ENCODE peak calls at places on chromosomes 16 and 17, in seven cellular contexts. G, F, X, W, L, K and U are unnamed samples.

GRCh38 chr16:67666032-67666537 is 465 bp downstream of the ENKD1 start:
- DNase-seq in G (no peak), F (no peak), X (peak; percentile 79), W (no peak), L (peak; percentile 83), K (peak; percentile 49), U (no peak)

GRCh38 chr16:87350681-87351319 is 32.8 kb downstream of the FBXO31 start:
- DNase-seq in G (no peak), F (no peak), X (no peak), W (no peak), L (no peak), K (no peak), U (no peak)

GRCh38 chr17:80265205-80266068 is 4.8 kb downstream of the RNF213 start:
- DNase-seq in G (peak; percentile 64), F (no peak), X (no peak), W (no peak), L (peak; percentile 71), K (no peak), U (peak; percentile 22)

GRCh38 chr17:42463976-42464400 is 5.3 kb downstream of the ATP6V0A1 start:
- DNase-seq in G (no peak), F (no peak), X (no peak), W (no peak), L (no peak), K (no peak), U (no peak)

GRCh38 chr17:67358612-67359011 is 7.8 kb downstream of the PSMD12 start:
- DNase-seq in G (no peak), F (no peak), X (no peak), W (no peak), L (no peak), K (no peak), U (no peak)

GRCh38 chr16:795580-796229 is 4.8 kb downstream of the GNG13 start:
- DNase-seq in G (no peak), F (peak; percentile 75), X (no peak), W (peak; percentile 70), L (no peak), K (no peak), U (no peak)

GRCh38 chr16:62240722-62241121 is 204.5 kb upstream of the CDH8 start:
- DNase-seq in G (no peak), F (no peak), X (no peak), W (no peak), L (no peak), K (no peak), U (no peak)

GRCh38 chr16:55301385-55302008 is 22.5 kb upstream of the IRX6 start:
- DNase-seq in G (no peak), F (no peak), X (no peak), W (no peak), L (no peak), K (no peak), U (no peak)

GRCh38 chr16:53775821-53776431 is 72.0 kb downstream of the FTO start:
- DNase-seq in G (no peak), F (no peak), X (peak; percentile 19), W (peak; percentile 39), L (peak; percentile 64), K (peak; percentile 21), U (no peak)

GRCh38 chr16:17470871-17471744 is at the start of gene XYLT1:
- DNase-seq in G (peak; percentile 60), F (no peak), X (peak; percentile 83), W (peak; percentile 25), L (peak; percentile 68), K (peak; percentile 51), U (peak; percentile 21)

GRCh38 chr17:76076765-76077581 is 2.0 kb upstream of the ZACN start:
- DNase-seq in G (peak; percentile 50), F (no peak), X (peak; percentile 54), W (no peak), L (peak; percentile 69), K (no peak), U (peak; percentile 80)

GRCh38 chr16:71920658-71921057 is 25.3 kb downstream of the IST1 start:
- DNase-seq in G (no peak), F (no peak), X (no peak), W (no peak), L (no peak), K (no peak), U (no peak)

GRCh38 chr17:21539146-21539545 is 153.2 kb upstream of the KCNJ18 start:
- DNase-seq in G (no peak), F (no peak), X (no peak), W (no peak), L (no peak), K (no peak), U (no peak)

GRCh38 chr17:49996121-49996494 is 1.1 kb upstream of the DLX3 start:
- DNase-seq in G (no peak), F (no peak), X (peak; percentile 36), W (no peak), L (peak; percentile 46), K (no peak), U (no peak)

GRCh38 chr17:13099906-13100305 is 82.1 kb upstream of the ELAC2 start:
- DNase-seq in G (no peak), F (no peak), X (no peak), W (no peak), L (no peak), K (no peak), U (no peak)

GRCh38 chr17:73189417-73190099 is 3.3 kb upstream of the COG1 start:
- DNase-seq in G (no peak), F (no peak), X (peak; percentile 67), W (peak; percentile 80), L (no peak), K (no peak), U (no peak)

GRCh38 chr16:54933281-54934150 is 2.9 kb downstream of the IRX5 start:
- DNase-seq in G (no peak), F (no peak), X (peak; percentile 62), W (no peak), L (peak; percentile 69), K (no peak), U (no peak)

GRCh38 chr16:70746040-70746707 is 54.8 kb downstream of the VAC14 start:
- DNase-seq in G (no peak), F (peak; percentile 67), X (no peak), W (peak; percentile 68), L (peak; percentile 88), K (peak; percentile 50), U (no peak)

GRCh38 chr16:50467943-50468748 is 80.0 kb upstream of the NKD1 start:
- DNase-seq in G (peak; percentile 6), F (no peak), X (peak; percentile 93), W (no peak), L (peak; percentile 57), K (no peak), U (no peak)

GRCh38 chr17:50957600-50958575 is 91.7 kb upstream of the TOB1 start:
- DNase-seq in G (no peak), F (no peak), X (no peak), W (no peak), L (no peak), K (no peak), U (no peak)

GRCh38 chr16:49619811-49620157 is 236.1 kb downstream of the ZNF423 start:
- DNase-seq in G (no peak), F (no peak), X (no peak), W (no peak), L (no peak), K (no peak), U (no peak)

GRCh38 chr17:37446027-37446426 is 39.3 kb downstream of the TADA2A start:
- DNase-seq in G (no peak), F (no peak), X (peak; percentile 86), W (peak; percentile 40), L (no peak), K (no peak), U (no peak)

GRCh38 chr16:52069866-52070265 is 477.1 kb downstream of the TOX3 start:
- DNase-seq in G (no peak), F (no peak), X (peak; percentile 59), W (peak; percentile 3), L (no peak), K (no peak), U (no peak)
- H3K27ac ChIP-seq in G (no peak overlapping the region), F (no peak overlapping the region), X (no peak overlapping the region), W (no peak overlapping the region), L (no peak overlapping the region), K (no peak overlapping the region), U (no peak overlapping the region)

DNA sequence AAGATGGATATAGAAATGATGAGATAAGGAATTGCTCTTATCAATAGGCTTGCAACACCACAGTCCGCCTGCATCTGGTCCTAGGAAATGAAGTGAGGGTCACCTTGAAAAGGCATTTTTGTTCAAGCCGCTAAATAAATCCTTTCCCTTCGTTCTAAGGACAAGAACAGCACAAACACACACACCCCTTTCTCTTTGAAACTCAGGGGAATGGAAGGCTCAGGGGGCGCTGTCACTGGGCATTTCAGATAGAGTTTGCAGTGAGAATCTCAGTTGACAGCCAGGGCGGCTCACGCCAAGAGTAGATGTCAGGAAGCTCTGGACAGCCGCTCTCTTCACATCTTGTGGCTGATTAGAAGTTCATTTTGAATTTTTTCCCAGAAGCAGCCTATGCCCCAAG is 39.7 kb downstream of the ABAT start:
- DNase-seq in G (no peak), F (no peak), X (peak; percentile 27), W (no peak), L (no peak), K (no peak), U (no peak)
- H3K4me3 ChIP-seq in G (no peak overlapping the region), F (no peak overlapping the region), X (no peak overlapping the region), W (no peak overlapping the region), L (no peak overlapping the region), K (no peak overlapping the region), U (no peak overlapping the region)

DNA sequence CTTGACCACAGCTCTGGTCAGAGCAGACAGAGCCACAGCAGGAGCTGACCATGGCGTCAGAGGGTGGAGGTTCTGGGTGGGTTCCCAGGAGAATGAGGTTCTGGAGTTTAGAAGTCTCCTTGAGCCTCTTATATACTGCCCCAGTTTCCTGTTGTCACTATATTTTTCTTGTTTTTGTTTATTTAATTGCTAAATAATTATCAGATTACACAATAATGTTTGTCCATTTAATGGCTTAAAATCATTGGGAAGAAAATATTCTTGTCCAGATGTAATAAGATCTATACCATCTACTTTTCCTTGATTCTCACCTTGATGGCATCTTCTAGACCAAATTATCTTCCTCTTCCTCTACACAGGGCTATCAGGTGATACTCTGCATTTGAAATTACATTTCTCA is at the start of gene KRTAP4-3:
- DNase-seq in G (no peak), F (no peak), X (no peak), W (no peak), L (no peak), K (no peak), U (no peak)
- H3K4me1 ChIP-seq in G (no peaks in the 10 kb centered on the region), F (no peaks in the 10 kb centered on the region), X (no peaks in the 10 kb centered on the region), W (peaks cover 4% of the 10 kb centered on the region), L (no peaks in the 10 kb centered on the region), K (no peaks in the 10 kb centered on the region), U (no peaks in the 10 kb centered on the region)

DNA sequence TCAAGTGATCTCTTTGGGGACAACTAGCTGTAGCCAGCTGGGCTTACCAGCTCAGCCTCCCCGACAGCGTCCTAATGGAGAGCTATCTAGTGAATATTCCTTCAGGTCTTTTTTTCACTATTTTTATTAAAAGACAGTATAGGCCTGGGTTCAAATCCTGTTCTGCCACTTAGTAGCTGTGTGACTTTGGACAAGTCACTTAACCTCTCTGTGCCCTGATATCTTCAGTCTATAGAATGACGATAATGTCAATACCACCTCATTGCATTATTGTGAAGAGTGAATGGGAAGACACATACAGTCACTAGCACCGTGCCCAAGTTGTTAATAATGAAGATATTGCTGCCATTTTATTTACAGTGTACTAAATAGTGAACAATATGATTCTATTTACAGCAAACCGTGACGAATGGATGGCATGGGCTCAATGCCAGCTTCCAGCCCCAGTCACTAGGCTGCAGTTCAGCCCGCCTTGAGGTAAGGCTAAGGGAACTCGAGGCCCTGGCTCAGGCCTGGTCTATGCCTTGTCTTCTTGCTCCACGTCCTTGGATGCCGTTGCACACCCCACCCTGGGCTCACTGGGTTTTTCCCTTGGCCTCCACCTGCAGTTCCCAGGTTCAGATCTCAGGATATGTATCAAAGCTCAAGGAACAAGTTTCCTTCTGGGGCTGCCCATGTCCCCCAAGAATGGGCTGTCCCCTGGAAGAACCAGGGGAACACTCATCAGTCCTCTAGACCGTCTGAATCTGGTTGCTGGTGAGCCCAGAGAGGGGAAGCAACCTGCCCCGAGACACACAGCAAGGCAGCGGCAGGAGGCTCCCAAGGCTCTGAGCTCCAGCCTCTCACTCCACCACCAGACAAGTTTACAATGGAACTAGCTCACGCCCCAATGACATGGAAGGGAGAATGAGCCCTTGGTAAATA is 95.4 kb upstream of the TNRC6C start:
- DNase-seq in G (no peak), F (no peak), X (no peak), W (no peak), L (peak; percentile 35), K (no peak), U (no peak)
- H3K27ac ChIP-seq in G (no peak overlapping the region), F (no peak overlapping the region), X (no peak overlapping the region), W (no peak overlapping the region), L (no peak overlapping the region), K (peak overlapping the region; percentile 73), U (no peak overlapping the region)